ENCODE peak calls at places on chromosomes 13 and 19, in six cellular contexts. I is Daoy, Z is A172, L is GM23248, M is aorta, G is RCC 7860. E is an unnamed sample.

GRCh38 chr19:34336781-34337271 is 28.2 kb upstream of the GPI start:
- DNase-seq in I (no peak), Z (no peak), L (peak), M (no peak), G (no peak), E (peak)

GRCh38 chr19:58086825-58087710 is 11.0 kb downstream of the ZSCAN18 start:
- DNase-seq in I (no peak), Z (no peak), L (no peak), M (no peak), G (no peak), E (no peak)

GRCh38 chr19:21910318-21910717 is 74.3 kb upstream of the ZNF43 start:
- DNase-seq in I (no peak), Z (no peak), L (no peak), M (no peak), G (no peak), E (no peak)

GRCh38 chr13:43473437-43473836 is 313.3 kb downstream of the ENOX1 start:
- DNase-seq in I (no peak), Z (no peak), L (no peak), M (no peak), G (no peak), E (peak)

GRCh38 chr13:114248011-114248410 is 13.3 kb downstream of the CDC16 start:
- DNase-seq in I (no peak), Z (peak), L (peak), M (no peak), G (no peak), E (no peak)

GRCh38 chr13:63288576-63288975 is 1872.9 kb upstream of the PCDH20 start:
- DNase-seq in I (no peak), Z (no peak), L (no peak), M (no peak), G (no peak), E (peak)

GRCh38 chr13:60759499-60759898 is 362.5 kb downstream of the TDRD3 start:
- DNase-seq in I (no peak), Z (peak), L (no peak), M (no peak), G (peak), E (no peak)

GRCh38 chr13:111380431-111380830 is 60.0 kb downstream of the TEX29 start:
- DNase-seq in I (no peak), Z (no peak), L (no peak), M (no peak), G (no peak), E (no peak)

GRCh38 chr13:108033800-108034707 is 181.3 kb downstream of the LIG4 start:
- DNase-seq in I (peak), Z (no peak), L (no peak), M (no peak), G (no peak), E (no peak)

GRCh38 chr13:111292710-111293485 is 27.5 kb upstream of the TEX29 start:
- DNase-seq in I (no peak), Z (no peak), L (no peak), M (no peak), G (no peak), E (no peak)

GRCh38 chr19:800360-801029 is 3.2 kb downstream of the PTBP1 start:
- DNase-seq in I (no peak), Z (no peak), L (peak), M (no peak), G (no peak), E (no peak)

GRCh38 chr19:29845576-29846176 is 33.9 kb downstream of the CCNE1 start:
- DNase-seq in I (peak), Z (peak), L (peak), M (peak), G (peak), E (peak)

GRCh38 chr13:36275190-36276002 is 22.2 kb downstream of the CCDC169 start:
- DNase-seq in I (peak), Z (peak), L (peak), M (no peak), G (peak), E (peak)

GRCh38 chr13:53782400-53783030 is 753.9 kb downstream of the OLFM4 start:
- DNase-seq in I (peak), Z (peak), L (peak), M (no peak), G (peak), E (peak)

GRCh38 chr13:80436571-80437169 is 95.7 kb upstream of the SPRY2 start:
- DNase-seq in I (no peak), Z (no peak), L (no peak), M (no peak), G (no peak), E (peak)

GRCh38 chr13:35833031-35833430 is 298.2 kb downstream of the DCLK1 start:
- DNase-seq in I (no peak), Z (no peak), L (no peak), M (no peak), G (no peak), E (no peak)

GRCh38 chr19:17243854-17244617 is 1.7 kb downstream of the NR2F6 start:
- DNase-seq in I (peak), Z (no peak), L (peak), M (peak), G (peak), E (no peak)

GRCh38 chr19:34881982-34882381 is 44.7 kb upstream of the ZNF30 start:
- DNase-seq in I (no peak), Z (no peak), L (no peak), M (no peak), G (no peak), E (no peak)